ENCODE peak calls at places on chromosomes 5 and 9, in four cellular contexts. Q is IMR-90, F is LoVo, J is nephron progenitor cell. A is an unnamed sample.
A peak's percentile ranks its signal among the peaks of the same experiment; 100 is the strongest.

GRCh38 chr5:9188131-9188530 is 357.7 kb downstream of the SEMA5A start:
- DNase-seq in Q (peak; percentile 96), F (no peak), J (no peak), A (no peak)

GRCh38 chr9:137833721-137834613 is 43.6 kb upstream of the CACNA1B start:
- DNase-seq in Q (no peak), F (no peak), J (no peak), A (no peak)

GRCh38 chr9:104580562-104580961 is 11.6 kb downstream of the OR13C8 start:
- DNase-seq in Q (no peak), F (no peak), J (no peak), A (no peak)

GRCh38 chr5:137583129-137583528 is 84.0 kb upstream of the SPOCK1 start:
- DNase-seq in Q (no peak), F (no peak), J (no peak), A (no peak)

GRCh38 chr5:139414601-139415121 is 10.8 kb upstream of the SPATA24 start:
- DNase-seq in Q (no peak), F (no peak), J (no peak), A (no peak)

GRCh38 chr5:149682532-149683076 is 47.5 kb upstream of the PPARGC1B start:
- DNase-seq in Q (no peak), F (no peak), J (no peak), A (no peak)

GRCh38 chr9:131672451-131672850 is 67.4 kb downstream of the RAPGEF1 start:
- DNase-seq in Q (no peak), F (no peak), J (no peak), A (no peak)

GRCh38 chr9:129570450-129571297 is 50.2 kb downstream of the C9orf50 start:
- DNase-seq in Q (peak; percentile 90), F (peak; percentile 51), J (no peak), A (no peak)

GRCh38 chr5:170293273-170293672 is 4.3 kb downstream of the LCP2 start:
- DNase-seq in Q (no peak), F (no peak), J (no peak), A (no peak)

GRCh38 chr5:139205144-139205543 is 7.0 kb upstream of the SIL1 start:
- DNase-seq in Q (no peak), F (no peak), J (no peak), A (no peak)

GRCh38 chr5:77957-78804 is 13.8 kb upstream of the PLEKHG4B start:
- DNase-seq in Q (peak; percentile 24), F (peak; percentile 12), J (no peak), A (peak; percentile 33)

GRCh38 chr9:116646661-116647514 is 40.2 kb upstream of the TRIM32 start:
- DNase-seq in Q (peak; percentile 61), F (peak; percentile 1), J (no peak), A (no peak)

GRCh38 chr9:128495804-128496417 is 8.6 kb upstream of the GLE1 start:
- DNase-seq in Q (no peak), F (no peak), J (no peak), A (no peak)

GRCh38 chr5:106415541-106415940 is 1255.2 kb downstream of the EFNA5 start:
- DNase-seq in Q (peak; percentile 89), F (no peak), J (no peak), A (no peak)

GRCh38 chr5:67156976-67157583 is 39.5 kb downstream of the CD180 start:
- DNase-seq in Q (peak; percentile 32), F (peak; percentile 49), J (peak; percentile 40), A (no peak)

GRCh38 chr9:135448570-135449180 is 30.9 kb upstream of the PPP1R26 start:
- DNase-seq in Q (peak; percentile 8), F (no peak), J (no peak), A (no peak)

GRCh38 chr5:96384353-96384752 is 48.7 kb downstream of the PCSK1 start:
- DNase-seq in Q (peak; percentile 67), F (peak; percentile 46), J (no peak), A (no peak)

GRCh38 chr5:160353379-160353778 is 17.0 kb downstream of the C1QTNF2 start:
- DNase-seq in Q (no peak), F (no peak), J (no peak), A (no peak)

GRCh38 chr9:114155967-114156294 is 594 bp downstream of the COL27A1 start:
- DNase-seq in Q (no peak), F (no peak), J (peak; percentile 60), A (no peak)

GRCh38 chr9:4933177-4933576 is 51.9 kb upstream of the JAK2 start:
- DNase-seq in Q (no peak), F (no peak), J (no peak), A (no peak)

GRCh38 chr5:135569755-135570452 is 8.9 kb downstream of the CXCL14 start:
- DNase-seq in Q (peak; percentile 36), F (peak; percentile 39), J (peak; percentile 48), A (peak; percentile 74)

GRCh38 chr9:38649731-38650363 is 29.5 kb upstream of the ANKRD18A start:
- DNase-seq in Q (no peak), F (no peak), J (no peak), A (no peak)

GRCh38 chr9:114549677-114550330 is 37.8 kb upstream of the ATP6V1G1 start:
- DNase-seq in Q (peak; percentile 6), F (no peak), J (no peak), A (no peak)

GRCh38 chr5:157463621-157464407 is 3.8 kb downstream of the NIPAL4 start:
- DNase-seq in Q (peak; percentile 57), F (no peak), J (no peak), A (no peak)

A was measured in glutamatergic neuron.